ENCODE peak calls at places on chromosomes 12 and 14, in five cellular contexts. One of them, this sample, is unnamed.
A peak's percentile ranks its signal among the peaks of the same experiment; 100 is the strongest.

GRCh38 chr12:105235299-105235746 is 651 bp downstream of the APPL2 start:
- DNase-seq in neuronal stem cell: no peak
- DNase-seq in H1: no peak
- DNase-seq in mesendoderm: no peak
- DNase-seq in H9: no peak
- DNase-seq in this sample: peak; percentile 26

GRCh38 chr14:79134346-79134745 is 964.2 kb downstream of the NRXN3 start:
- DNase-seq in neuronal stem cell: no peak
- DNase-seq in H1: no peak
- DNase-seq in mesendoderm: no peak
- DNase-seq in H9: no peak
- DNase-seq in this sample: no peak

GRCh38 chr12:40192704-40193255 is 32.0 kb upstream of the LRRK2 start:
- DNase-seq in neuronal stem cell: no peak
- DNase-seq in H1: no peak
- DNase-seq in mesendoderm: no peak
- DNase-seq in H9: no peak
- DNase-seq in this sample: no peak

GRCh38 chr12:109949089-109949488 is 47.1 kb downstream of the GIT2 start:
- DNase-seq in neuronal stem cell: no peak
- DNase-seq in H1: no peak
- DNase-seq in mesendoderm: no peak
- DNase-seq in H9: no peak
- DNase-seq in this sample: peak; percentile 79

GRCh38 chr14:51208982-51209381 is 31.1 kb upstream of the TMX1 start:
- DNase-seq in neuronal stem cell: no peak
- DNase-seq in H1: no peak
- DNase-seq in mesendoderm: no peak
- DNase-seq in H9: no peak
- DNase-seq in this sample: no peak

GRCh38 chr14:80624581-80624980 is 317.0 kb downstream of the CEP128 start:
- DNase-seq in neuronal stem cell: no peak
- DNase-seq in H1: no peak
- DNase-seq in mesendoderm: no peak
- DNase-seq in H9: no peak
- DNase-seq in this sample: peak; percentile 13

GRCh38 chr12:3129301-3130052 is 52.3 kb downstream of the TSPAN9 start:
- DNase-seq in neuronal stem cell: no peak
- DNase-seq in H1: no peak
- DNase-seq in mesendoderm: no peak
- DNase-seq in H9: no peak
- DNase-seq in this sample: peak; percentile 88

GRCh38 chr14:20811994-20812393 is 9.3 kb upstream of the RNASE1 start:
- DNase-seq in neuronal stem cell: no peak
- DNase-seq in H1: no peak
- DNase-seq in mesendoderm: no peak
- DNase-seq in H9: no peak
- DNase-seq in this sample: no peak

GRCh38 chr12:6821271-6821673 is 349 bp upstream of the GPR162 start:
- DNase-seq in neuronal stem cell: no peak
- DNase-seq in H1: no peak
- DNase-seq in mesendoderm: peak; percentile 86
- DNase-seq in H9: peak; percentile 91
- DNase-seq in this sample: peak; percentile 80

GRCh38 chr12:15837141-15837781 is 44.9 kb upstream of the STRAP start:
- DNase-seq in neuronal stem cell: no peak
- DNase-seq in H1: no peak
- DNase-seq in mesendoderm: no peak
- DNase-seq in H9: no peak
- DNase-seq in this sample: peak; percentile 66

GRCh38 chr12:128968668-128969067 is 115.4 kb downstream of the GLT1D1 start:
- DNase-seq in neuronal stem cell: no peak
- DNase-seq in H1: no peak
- DNase-seq in mesendoderm: no peak
- DNase-seq in H9: no peak
- DNase-seq in this sample: no peak

GRCh38 chr12:58368001-58368400 is 426.6 kb downstream of the ATP23 start:
- DNase-seq in neuronal stem cell: no peak
- DNase-seq in H1: no peak
- DNase-seq in mesendoderm: no peak
- DNase-seq in H9: no peak
- DNase-seq in this sample: no peak

GRCh38 chr14:90551070-90551704 is 154.4 kb downstream of the CALM1 start:
- DNase-seq in neuronal stem cell: no peak
- DNase-seq in H1: no peak
- DNase-seq in mesendoderm: no peak
- DNase-seq in H9: no peak
- DNase-seq in this sample: peak; percentile 49

GRCh38 chr12:6324936-6325750 is 14.7 kb downstream of the PLEKHG6 start:
- DNase-seq in neuronal stem cell: no peak
- DNase-seq in H1: no peak
- DNase-seq in mesendoderm: no peak
- DNase-seq in H9: no peak
- DNase-seq in this sample: no peak

GRCh38 chr12:88142610-88142991 is 494 bp downstream of the TMTC3 start:
- DNase-seq in neuronal stem cell: no peak
- DNase-seq in H1: no peak
- DNase-seq in mesendoderm: peak; percentile 53
- DNase-seq in H9: peak; percentile 47
- DNase-seq in this sample: no peak

GRCh38 chr12:97169922-97170321 is 262.9 kb downstream of the NEDD1 start:
- DNase-seq in neuronal stem cell: no peak
- DNase-seq in H1: no peak
- DNase-seq in mesendoderm: no peak
- DNase-seq in H9: no peak
- DNase-seq in this sample: no peak

GRCh38 chr14:70871863-70872677 is 35.2 kb upstream of the PCNX1 start:
- DNase-seq in neuronal stem cell: no peak
- DNase-seq in H1: no peak
- DNase-seq in mesendoderm: no peak
- DNase-seq in H9: no peak
- DNase-seq in this sample: no peak

GRCh38 chr14:73237219-73237785 is at the start of gene PAPLN:
- DNase-seq in neuronal stem cell: no peak
- DNase-seq in H1: no peak
- DNase-seq in mesendoderm: peak; percentile 22
- DNase-seq in H9: no peak
- DNase-seq in this sample: no peak

GRCh38 chr12:40831916-40832315 is 139.7 kb downstream of the CNTN1 start:
- DNase-seq in neuronal stem cell: no peak
- DNase-seq in H1: no peak
- DNase-seq in mesendoderm: no peak
- DNase-seq in H9: no peak
- DNase-seq in this sample: no peak

GRCh38 chr14:73888460-73888725 is 1.7 kb downstream of the ZNF410 start:
- DNase-seq in neuronal stem cell: no peak
- DNase-seq in H1: no peak
- DNase-seq in mesendoderm: no peak
- DNase-seq in H9: no peak
- DNase-seq in this sample: no peak

GRCh38 chr12:116044181-116044580 is 233.3 kb downstream of the MED13L start:
- DNase-seq in neuronal stem cell: no peak
- DNase-seq in H1: no peak
- DNase-seq in mesendoderm: no peak
- DNase-seq in H9: no peak
- DNase-seq in this sample: no peak

GRCh38 chr12:129082441-129082840 is 229.2 kb downstream of the GLT1D1 start:
- DNase-seq in neuronal stem cell: no peak
- DNase-seq in H1: no peak
- DNase-seq in mesendoderm: no peak
- DNase-seq in H9: no peak
- DNase-seq in this sample: no peak

GRCh38 chr12:105278043-105278697 is 42.2 kb upstream of the APPL2 start:
- DNase-seq in neuronal stem cell: no peak
- DNase-seq in H1: no peak
- DNase-seq in mesendoderm: no peak
- DNase-seq in H9: no peak
- DNase-seq in this sample: peak; percentile 25

GRCh38 chr12:254039-254438 is 8.6 kb downstream of the SLC6A13 start:
- DNase-seq in neuronal stem cell: no peak
- DNase-seq in H1: no peak
- DNase-seq in mesendoderm: peak; percentile 50
- DNase-seq in H9: no peak
- DNase-seq in this sample: no peak

GRCh38 chr12:132955094-132955932 is 793 bp downstream of the ZNF605 start:
- DNase-seq in neuronal stem cell: peak; percentile 33
- DNase-seq in H1: no peak
- DNase-seq in mesendoderm: peak; percentile 84
- DNase-seq in H9: peak; percentile 51
- DNase-seq in this sample: peak; percentile 67

GRCh38 chr12:117821480-117822175 is 147.2 kb downstream of the KSR2 start:
- DNase-seq in neuronal stem cell: no peak
- DNase-seq in H1: no peak
- DNase-seq in mesendoderm: no peak
- DNase-seq in H9: no peak
- DNase-seq in this sample: no peak

GRCh38 chr12:53205747-53206146 is 1.3 kb downstream of the ITGB7 start:
- DNase-seq in neuronal stem cell: no peak
- DNase-seq in H1: no peak
- DNase-seq in mesendoderm: no peak
- DNase-seq in H9: peak; percentile 30
- DNase-seq in this sample: peak; percentile 89

GRCh38 chr14:90408713-90409112 is 11.9 kb downstream of the CALM1 start:
- DNase-seq in neuronal stem cell: no peak
- DNase-seq in H1: no peak
- DNase-seq in mesendoderm: peak; percentile 23
- DNase-seq in H9: no peak
- DNase-seq in this sample: peak; percentile 23

GRCh38 chr14:31582286-31582691 is 21.1 kb downstream of the NUBPL start:
- DNase-seq in neuronal stem cell: peak; percentile 30
- DNase-seq in H1: no peak
- DNase-seq in mesendoderm: no peak
- DNase-seq in H9: no peak
- DNase-seq in this sample: peak; percentile 68

GRCh38 chr12:62466018-62466595 is 519 bp upstream of the MON2 start:
- DNase-seq in neuronal stem cell: no peak
- DNase-seq in H1: no peak
- DNase-seq in mesendoderm: peak; percentile 59
- DNase-seq in H9: peak; percentile 57
- DNase-seq in this sample: peak; percentile 32

GRCh38 chr12:32891956-32892355 is 4.6 kb downstream of the PKP2 start:
- DNase-seq in neuronal stem cell: peak; percentile 40
- DNase-seq in H1: no peak
- DNase-seq in mesendoderm: peak; percentile 95
- DNase-seq in H9: peak; percentile 60
- DNase-seq in this sample: no peak
- H2BK120ac ChIP-seq in neuronal stem cell: no peak overlapping the region
- H2BK120ac ChIP-seq in H1: no peak overlapping the region
- H2BK120ac ChIP-seq in mesendoderm: no peak overlapping the region
- H2BK120ac ChIP-seq in H9: no peak overlapping the region
- H2BK120ac ChIP-seq in this sample: no peak overlapping the region

GRCh38 chr14:77037886-77038511 is 9.5 kb upstream of the IRF2BPL start:
- DNase-seq in neuronal stem cell: no peak
- DNase-seq in H1: no peak
- DNase-seq in mesendoderm: no peak
- DNase-seq in H9: no peak
- DNase-seq in this sample: no peak
- H2BK120ac ChIP-seq in neuronal stem cell: no peak overlapping the region
- H2BK120ac ChIP-seq in H1: peak overlapping the region; percentile 26
- H2BK120ac ChIP-seq in mesendoderm: no peak overlapping the region
- H2BK120ac ChIP-seq in H9: no peak overlapping the region
- H2BK120ac ChIP-seq in this sample: peak overlapping the region; percentile 97

GRCh38 chr14:22837750-22838538 is 1.6 kb downstream of the MMP14 start:
- DNase-seq in neuronal stem cell: no peak
- DNase-seq in H1: no peak
- DNase-seq in mesendoderm: peak; percentile 70
- DNase-seq in H9: no peak
- DNase-seq in this sample: peak; percentile 33

GRCh38 chr14:22835505-22835904 is 880 bp upstream of the MMP14 start:
- DNase-seq in neuronal stem cell: no peak
- DNase-seq in H1: no peak
- DNase-seq in mesendoderm: no peak
- DNase-seq in H9: no peak
- DNase-seq in this sample: no peak

GRCh38 chr14:22838631-22839041 is 2.3 kb downstream of the MMP14 start:
- DNase-seq in neuronal stem cell: no peak
- DNase-seq in H1: no peak
- DNase-seq in mesendoderm: peak; percentile 49
- DNase-seq in H9: no peak
- DNase-seq in this sample: peak; percentile 66

GRCh38 chr14:22837059-22837749 is 819 bp downstream of the MMP14 start:
- DNase-seq in neuronal stem cell: no peak
- DNase-seq in H1: no peak
- DNase-seq in mesendoderm: peak; percentile 67
- DNase-seq in H9: no peak
- DNase-seq in this sample: peak; percentile 63

DNA sequence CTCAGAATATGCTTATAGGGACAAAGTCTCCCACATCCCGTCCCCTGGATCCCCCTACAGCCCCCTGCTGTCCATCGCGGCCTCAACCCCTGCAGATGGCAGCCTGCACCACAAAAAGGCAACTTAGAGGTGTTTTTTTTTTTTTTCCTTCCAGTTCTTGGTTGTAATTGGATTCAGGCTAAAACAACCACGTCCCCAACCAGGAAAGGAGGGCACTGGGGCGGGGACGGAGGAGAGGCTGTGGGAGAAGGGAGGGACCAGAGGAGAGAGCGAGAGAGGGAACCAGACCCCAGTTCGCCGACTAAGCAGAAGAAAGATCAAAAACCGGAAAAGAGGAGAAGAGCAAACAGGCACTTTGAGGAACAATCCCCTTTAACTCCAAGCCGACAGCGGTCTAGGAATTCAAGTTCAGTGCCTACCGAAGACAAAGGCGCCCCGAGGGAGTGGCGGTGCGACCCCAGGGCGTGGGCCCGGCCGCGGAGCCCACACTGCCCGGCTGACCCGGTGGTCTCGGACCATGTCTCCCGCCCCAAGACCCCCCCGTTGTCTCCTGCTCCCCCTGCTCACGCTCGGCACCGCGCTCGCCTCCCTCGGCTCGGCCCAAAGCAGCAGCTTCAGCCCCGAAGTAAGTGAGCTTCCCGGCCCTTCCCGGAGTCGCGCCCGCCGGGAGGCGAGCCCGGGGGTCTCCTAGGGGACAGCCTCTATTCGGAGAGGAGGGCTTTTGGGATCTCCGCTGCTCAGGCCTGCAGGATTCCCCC is at the start of gene MMP14:
- DNase-seq in neuronal stem cell: no peak
- DNase-seq in H1: no peak
- DNase-seq in mesendoderm: peak; percentile 95
- DNase-seq in H9: peak; percentile 59
- DNase-seq in this sample: peak; percentile 89
- H2BK120ac ChIP-seq in neuronal stem cell: peak within 1 kb of the TSS; percentile 52
- H2BK120ac ChIP-seq in H1: no peak within 1 kb of the TSS
- H2BK120ac ChIP-seq in mesendoderm: peak within 1 kb of the TSS; percentile 47
- H2BK120ac ChIP-seq in H9: no peak within 1 kb of the TSS
- H2BK120ac ChIP-seq in this sample: peak within 1 kb of the TSS; percentile 55

GRCh38 chr14:61498811-61499210 is 177.4 kb downstream of the PRKCH start:
- DNase-seq in neuronal stem cell: no peak
- DNase-seq in H1: no peak
- DNase-seq in mesendoderm: no peak
- DNase-seq in H9: no peak
- DNase-seq in this sample: peak; percentile 68
- H2BK120ac ChIP-seq in neuronal stem cell: no peak overlapping the region
- H2BK120ac ChIP-seq in H1: no peak overlapping the region
- H2BK120ac ChIP-seq in mesendoderm: no peak overlapping the region
- H2BK120ac ChIP-seq in H9: no peak overlapping the region
- H2BK120ac ChIP-seq in this sample: peak overlapping the region; percentile 85

This sample was measured in IMR-90.